ENCODE peak calls at places on chromosomes 3 and 15, in six cellular contexts. I is SW 1271, N is T-helper 1 cell, P is SHP77, K is T follicular helper cell, S is hippocampal formation. B is an unnamed sample.

GRCh38 chr3:160999268-160999667 is 105.9 kb downstream of the B3GALNT1 start:
- DNase-seq in K (no peak), S (no peak), N (no peak), P (no peak), I (no peak), B (no peak)

GRCh38 chr15:82543155-82543554 is 2.9 kb upstream of the RPS17 start:
- DNase-seq in I (no peak), K (no peak), S (no peak), P (no peak), N (no peak), B (no peak)

GRCh38 chr3:187843654-187844053 is 98.4 kb upstream of the BCL6 start:
- DNase-seq in I (no peak), P (no peak), K (no peak), N (no peak), S (no peak), B (no peak)

GRCh38 chr15:58867926-58868325 is 65.6 kb downstream of the SLTM start:
- DNase-seq in I (no peak), K (no peak), N (no peak), P (no peak), S (no peak), B (no peak)

GRCh38 chr15:69303337-69304175 is 4.8 kb downstream of the PAQR5 start:
- DNase-seq in I (no peak), S (no peak), P (no peak), N (no peak), K (no peak), B (no peak)

GRCh38 chr15:77181305-77182074 is 110.6 kb upstream of the TSPAN3 start:
- DNase-seq in P (no peak), N (no peak), I (no peak), K (no peak), S (no peak), B (no peak)

GRCh38 chr15:47806008-47806407 is 88.7 kb downstream of the SEMA6D start:
- DNase-seq in P (no peak), S (no peak), N (no peak), I (no peak), K (no peak), B (no peak)

GRCh38 chr15:85752591-85752990 is 42.1 kb downstream of the KLHL25 start:
- DNase-seq in P (no peak), K (no peak), N (no peak), S (no peak), I (no peak), B (no peak)

GRCh38 chr15:73873889-73874511 is 636 bp downstream of the TBC1D21 start:
- DNase-seq in I (no peak), S (no peak), P (peak), N (no peak), K (peak), B (peak)

GRCh38 chr3:38121832-38122461 is 15.0 kb downstream of the ACAA1 start:
- DNase-seq in K (no peak), N (no peak), S (no peak), I (no peak), P (no peak), B (no peak)

GRCh38 chr3:46489875-46490274 is 7.9 kb upstream of the RTP3 start:
- DNase-seq in S (no peak), P (no peak), K (no peak), I (no peak), N (no peak), B (no peak)

GRCh38 chr3:139745831-139746230 is 68.1 kb upstream of the NMNAT3 start:
- DNase-seq in S (no peak), N (no peak), I (no peak), K (no peak), P (no peak), B (no peak)

GRCh38 chr3:66133853-66134445 is 86.9 kb upstream of the SLC25A26 start:
- DNase-seq in K (no peak), S (no peak), P (no peak), I (no peak), N (no peak), B (peak)

GRCh38 chr3:112799946-112800345 is 46.7 kb downstream of the CD200R1L start:
- DNase-seq in K (no peak), N (no peak), P (no peak), I (no peak), S (no peak), B (no peak)

GRCh38 chr3:69194431-69195183 is 72.2 kb upstream of the LMOD3 start:
- DNase-seq in P (no peak), S (no peak), N (no peak), I (no peak), K (no peak), B (peak)

GRCh38 chr3:29203846-29204245 is 77.0 kb upstream of the RBMS3 start:
- DNase-seq in K (no peak), P (no peak), I (no peak), S (no peak), N (no peak), B (no peak)

GRCh38 chr3:112744068-112744467 is 102.6 kb downstream of the CD200R1L start:
- DNase-seq in N (no peak), I (no peak), P (no peak), S (no peak), K (no peak), B (no peak)

GRCh38 chr3:13451301-13451673 is 28.8 kb upstream of the HDAC11 start:
- DNase-seq in N (peak), I (peak), K (peak), P (no peak), S (no peak), B (no peak)

GRCh38 chr3:69671082-69671952 is 67.9 kb upstream of the MITF start:
- DNase-seq in S (peak), P (peak), N (no peak), I (no peak), K (no peak), B (peak)

GRCh38 chr3:16658004-16658932 is 53.0 kb upstream of the DAZL start:
- DNase-seq in N (no peak), K (no peak), I (no peak), S (no peak), P (no peak), B (no peak)

GRCh38 chr15:44289352-44289790 is 852 bp downstream of the GOLM2 start:
- DNase-seq in S (no peak), P (no peak), N (no peak), K (no peak), I (no peak), B (no peak)

GRCh38 chr15:61410656-61411055 is 181.6 kb upstream of the RORA start:
- DNase-seq in K (no peak), I (no peak), P (no peak), N (no peak), S (no peak), B (no peak)

GRCh38 chr3:99502871-99503270 is 135.5 kb upstream of the COL8A1 start:
- DNase-seq in N (no peak), K (no peak), P (no peak), I (no peak), S (no peak), B (peak)

GRCh38 chr15:101615414-101615985 is 36.7 kb downstream of the TM2D3 start:
- DNase-seq in K (no peak), I (no peak), P (no peak), S (no peak), N (no peak), B (no peak)

GRCh38 chr3:78967061-78967460 is 800.7 kb downstream of the ROBO1 start:
- DNase-seq in N (no peak), P (no peak), K (no peak), I (no peak), S (no peak), B (no peak)

GRCh38 chr3:105781871-105782270 is 86.9 kb downstream of the CBLB start:
- DNase-seq in P (no peak), K (no peak), N (no peak), I (no peak), S (no peak), B (no peak)

GRCh38 chr3:9012521-9012920 is 49.2 kb upstream of the RAD18 start:
- DNase-seq in K (no peak), P (no peak), S (no peak), N (no peak), I (no peak), B (no peak)

GRCh38 chr3:71131385-71131871 is 452.1 kb downstream of the FOXP1 start:
- DNase-seq in K (no peak), P (no peak), I (no peak), S (no peak), N (no peak), B (no peak)

GRCh38 chr3:50554553-50554952 is 13.0 kb downstream of the C3orf18 start:
- DNase-seq in I (no peak), P (no peak), S (no peak), K (no peak), N (no peak), B (no peak)

GRCh38 chr3:94772402-94772801 is 709.5 kb downstream of the NSUN3 start:
- DNase-seq in K (no peak), S (no peak), P (no peak), N (no peak), I (no peak), B (no peak)

GRCh38 chr3:118846176-118846575 is 188.5 kb downstream of the IGSF11 start:
- DNase-seq in P (no peak), I (no peak), S (no peak), K (no peak), N (no peak), B (no peak)

GRCh38 chr3:30156586-30157498 is 449.6 kb upstream of the TGFBR2 start:
- DNase-seq in P (no peak), I (no peak), K (no peak), N (no peak), S (no peak), B (peak)

GRCh38 chr3:138089091-138089490 is 26.3 kb downstream of the DZIP1L start:
- DNase-seq in S (no peak), P (no peak), K (no peak), I (no peak), N (no peak), B (no peak)

GRCh38 chr3:197364410-197365071 is 66.1 kb upstream of the DLG1 start:
- DNase-seq in P (peak), S (no peak), K (no peak), I (no peak), N (no peak), B (no peak)

GRCh38 chr3:78794431-78794830 is 973.4 kb downstream of the ROBO1 start:
- DNase-seq in K (no peak), N (no peak), S (no peak), I (no peak), P (peak), B (no peak)

B was measured in dermis microvascular lymphatic vessel endothelial cell.